ENCODE peak calls at places on chromosomes 3 and 15, in ten cellular contexts. C is pons, K is choroid plexus epithelial cell, L is mesendoderm, M is brain microvascular endothelial cell, S is activated gamma-delta T cell treated with Interleukin-2 at 50 U/mL for 16 hours, U is T-helper 17 cell, G is NCI-H1436, A is islet precursor cell, Z is cardiac fibroblast. E is an unnamed sample.

GRCh38 chr15:63019539-63020109 is 22.9 kb upstream of the TPM1 start:
- DNase-seq in C (no peak), K (peak), L (peak), M (peak), S (no peak), U (no peak), G (no peak), A (peak), Z (peak), E (no peak)

GRCh38 chr15:60457985-60458384 is 21.0 kb downstream of the ICE2 start:
- DNase-seq in C (no peak), K (no peak), L (no peak), M (no peak), S (no peak), U (no peak), G (no peak), A (no peak), Z (no peak), E (no peak)

GRCh38 chr15:74373056-74373650 is 5.7 kb upstream of the CYP11A1 start:
- DNase-seq in C (no peak), K (no peak), L (no peak), M (no peak), S (no peak), U (no peak), G (no peak), A (no peak), Z (no peak), E (no peak)

GRCh38 chr3:153903430-153903829 is 217.8 kb upstream of the ARHGEF26 start:
- DNase-seq in C (no peak), K (no peak), L (peak), M (no peak), S (no peak), U (no peak), G (no peak), A (no peak), Z (no peak), E (peak)

GRCh38 chr3:8560608-8561007 is 59.0 kb downstream of the LMCD1 start:
- DNase-seq in C (no peak), K (peak), L (peak), M (peak), S (no peak), U (no peak), G (no peak), A (no peak), Z (peak), E (no peak)

GRCh38 chr3:90033242-90033641 is 925.8 kb downstream of the EPHA3 start:
- DNase-seq in C (no peak), K (no peak), L (peak), M (no peak), S (no peak), U (no peak), G (no peak), A (peak), Z (no peak), E (no peak)

GRCh38 chr3:23452408-23452807 is 249.3 kb downstream of the UBE2E2 start:
- DNase-seq in C (no peak), K (no peak), L (no peak), M (no peak), S (no peak), U (no peak), G (no peak), A (no peak), Z (no peak), E (no peak)

GRCh38 chr3:146469206-146470017 is at the start of gene PLSCR2:
- DNase-seq in C (peak), K (peak), L (peak), M (no peak), S (peak), U (peak), G (peak), A (peak), Z (peak), E (no peak)

GRCh38 chr3:171458056-171458856 is 1.9 kb downstream of the TNIK start:
- DNase-seq in C (peak), K (no peak), L (peak), M (no peak), S (peak), U (peak), G (no peak), A (no peak), Z (peak), E (no peak)

GRCh38 chr15:47360296-47360695 is 357.0 kb upstream of the SEMA6D start:
- DNase-seq in C (no peak), K (no peak), L (no peak), M (no peak), S (no peak), U (no peak), G (no peak), A (no peak), Z (no peak), E (no peak)

GRCh38 chr3:173502983-173503568 is 105.5 kb downstream of the NLGN1 start:
- DNase-seq in C (no peak), K (peak), L (no peak), M (peak), S (no peak), U (no peak), G (peak), A (no peak), Z (peak), E (peak)